ENCODE peak calls at places on chromosome 7, in nine cellular contexts. I, N, J, H, Q, C, K, U and W are unnamed samples.

GRCh38 chr7:154911862-154912261 is 91.1 kb downstream of the PAXIP1 start:
- DNase-seq in J (no peak), Q (no peak), I (no peak), N (no peak), H (no peak), C (no peak), K (no peak), U (no peak), W (no peak)

GRCh38 chr7:7438851-7439250 is 96.8 kb downstream of the COL28A1 start:
- DNase-seq in K (no peak), C (no peak), H (no peak), N (no peak), I (no peak), Q (peak), J (no peak), U (no peak), W (no peak)

GRCh38 chr7:26646666-26647065 is 217.7 kb downstream of the SKAP2 start:
- DNase-seq in J (no peak), N (no peak), I (no peak), C (no peak), H (no peak), K (no peak), U (no peak), Q (no peak), W (no peak)

GRCh38 chr7:153433223-153433622 is 619.0 kb upstream of the DPP6 start:
- DNase-seq in H (no peak), Q (no peak), J (no peak), U (no peak), I (no peak), K (no peak), N (no peak), C (no peak), W (no peak)

GRCh38 chr7:133339772-133340171 is 86.9 kb downstream of the EXOC4 start:
- DNase-seq in N (no peak), Q (no peak), K (no peak), C (no peak), U (no peak), J (no peak), I (no peak), H (no peak), W (no peak)

GRCh38 chr7:151408839-151409554 is 841 bp downstream of the WDR86 start:
- DNase-seq in K (no peak), C (no peak), N (no peak), I (no peak), Q (no peak), U (no peak), J (peak), H (no peak), W (no peak)

GRCh38 chr7:1943933-1944618 is 274.0 kb downstream of the ELFN1 start:
- DNase-seq in C (no peak), I (no peak), H (no peak), U (no peak), K (no peak), Q (no peak), N (no peak), J (no peak), W (no peak)

GRCh38 chr7:34849163-34849960 is 187.9 kb downstream of the DPY19L1 start:
- DNase-seq in J (no peak), H (no peak), N (no peak), Q (peak), I (no peak), C (no peak), U (no peak), K (no peak), W (no peak)

GRCh38 chr7:64485623-64486022 is 77.2 kb downstream of the ZNF680 start:
- DNase-seq in J (no peak), N (no peak), Q (no peak), C (no peak), K (no peak), I (no peak), U (no peak), H (no peak), W (no peak)

GRCh38 chr7:90298145-90299038 is 22.7 kb downstream of the FAM237B start:
- DNase-seq in C (no peak), J (no peak), N (peak), H (no peak), Q (peak), I (no peak), K (peak), U (no peak), W (no peak)

DNA sequence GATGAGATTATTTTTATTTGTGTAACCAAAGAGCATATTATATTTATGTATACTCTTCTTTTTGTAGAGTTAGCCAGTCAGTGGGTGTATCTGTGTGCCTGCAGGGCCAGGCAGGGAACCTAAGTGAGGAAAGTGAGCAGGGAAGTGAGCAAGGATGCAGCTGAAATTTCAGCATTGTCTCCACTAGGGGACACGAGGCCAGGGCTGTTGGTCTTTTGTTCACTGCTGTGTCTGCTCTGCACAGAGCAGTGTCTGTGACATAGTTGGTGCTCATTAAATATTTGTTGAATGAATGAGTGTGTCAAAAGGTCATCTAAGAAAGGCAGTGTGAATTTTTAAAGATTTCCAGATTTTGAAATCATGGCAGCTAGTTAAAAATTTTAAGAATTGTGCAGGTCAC is 51.8 kb downstream of the SUGCT start:
- DNase-seq in Q (peak), C (no peak), H (no peak), U (no peak), N (no peak), K (no peak), I (no peak), J (no peak), W (no peak)
- TF ChIP-seq CTCF in Q (no peak), C (no peak), H (no peak), U (no peak), N (no peak), K (no peak), I (no peak), J (no peak), W (no peak)

GRCh38 chr7:92200791-92201190 is 21.8 kb upstream of the LRRD1 start:
- DNase-seq in U (no peak), N (no peak), J (no peak), I (no peak), C (no peak), Q (no peak), H (no peak), K (no peak), W (no peak)
- TF ChIP-seq CTCF in U (no peak), N (no peak), J (no peak), I (no peak), C (no peak), Q (no peak), H (no peak), K (no peak), W (peak)

GRCh38 chr7:268991-269390 is 21.0 kb upstream of the FOXL3 start:
- DNase-seq in K (no peak), J (no peak), I (no peak), H (no peak), Q (no peak), N (no peak), U (no peak), C (no peak), W (no peak)

GRCh38 chr7:265192-265997 is 24.6 kb upstream of the FOXL3 start:
- DNase-seq in K (no peak), U (no peak), I (no peak), N (no peak), Q (no peak), C (no peak), J (no peak), H (no peak), W (no peak)

GRCh38 chr7:264541-265191 is 25.3 kb upstream of the FOXL3 start:
- DNase-seq in I (peak), K (no peak), C (no peak), J (no peak), N (no peak), Q (peak), H (no peak), U (peak), W (no peak)

GRCh38 chr7:265998-266850 is 23.7 kb upstream of the FOXL3 start:
- DNase-seq in U (peak), J (no peak), I (no peak), H (no peak), C (no peak), K (no peak), Q (no peak), N (no peak), W (no peak)

GRCh38 chr7:266851-267840 is 22.8 kb upstream of the FOXL3 start:
- DNase-seq in H (no peak), I (peak), K (no peak), Q (no peak), C (no peak), U (peak), J (no peak), N (no peak), W (no peak)
- TF ChIP-seq CTCF in H (peak), I (peak), K (no peak), Q (no peak), C (no peak), U (peak), J (no peak), N (no peak), W (no peak)

GRCh38 chr7:74253975-74254857 is at the start of gene RFC2:
- DNase-seq in N (peak), J (peak), K (peak), U (peak), H (peak), C (peak), I (peak), Q (peak), W (peak)
- TF ChIP-seq CTCF in N (no peak), J (peak), K (no peak), U (no peak), H (no peak), C (no peak), I (no peak), Q (no peak), W (no peak)

DNA sequence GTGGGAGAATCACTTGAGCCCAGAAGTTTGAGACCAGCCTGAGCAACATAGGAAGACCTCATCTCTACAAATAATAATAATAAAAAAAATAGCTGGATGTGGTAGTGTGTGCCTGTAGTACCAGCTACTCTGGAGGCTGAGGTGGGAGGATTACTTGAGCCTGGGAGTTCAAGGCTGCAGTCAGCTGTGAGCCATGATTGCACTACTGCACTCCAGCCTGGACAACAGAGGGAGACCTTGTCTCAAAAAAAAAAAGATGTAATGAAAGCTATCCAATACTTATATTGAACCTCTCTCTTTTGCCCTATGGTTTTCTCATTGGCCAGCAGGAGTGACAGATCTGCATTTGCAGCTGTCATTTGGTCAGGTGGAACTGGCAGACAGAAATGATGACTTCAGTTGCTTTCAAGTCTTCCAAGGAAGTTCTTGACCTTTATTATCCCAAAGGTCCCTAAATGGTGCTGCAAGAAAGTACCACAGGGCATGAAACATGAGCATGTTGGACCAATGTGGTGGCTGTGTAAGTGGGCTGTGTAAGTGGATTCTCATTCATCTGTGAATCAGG is 99.4 kb downstream of the CALD1 start:
- DNase-seq in N (no peak), I (no peak), K (no peak), Q (no peak), C (no peak), J (no peak), U (no peak), H (no peak), W (no peak)
- TF ChIP-seq CTCF in N (no peak), I (no peak), K (peak), Q (no peak), C (no peak), J (no peak), U (no peak), H (no peak), W (peak)

GRCh38 chr7:95481768-95482167 is 4.0 kb upstream of the ASB4 start:
- DNase-seq in U (no peak), C (no peak), K (no peak), J (no peak), N (no peak), H (no peak), I (no peak), Q (no peak), W (no peak)

GRCh38 chr7:95476904-95477594 is 8.7 kb upstream of the ASB4 start:
- DNase-seq in H (no peak), Q (peak), J (peak), I (peak), U (peak), K (peak), C (peak), N (peak), W (no peak)

GRCh38 chr7:95476072-95476845 is 9.5 kb upstream of the ASB4 start:
- DNase-seq in Q (peak), J (no peak), N (no peak), H (no peak), I (no peak), C (no peak), K (no peak), U (no peak), W (no peak)

GRCh38 chr7:95479992-95480624 is 5.6 kb upstream of the ASB4 start:
- DNase-seq in I (no peak), U (no peak), H (no peak), J (no peak), Q (no peak), K (no peak), C (no peak), N (no peak), W (no peak)

GRCh38 chr7:95478139-95479037 is 7.4 kb upstream of the ASB4 start:
- DNase-seq in H (no peak), J (peak), Q (peak), K (no peak), U (no peak), C (no peak), N (no peak), I (peak), W (no peak)
- TF ChIP-seq CTCF in H (peak), J (no peak), Q (peak), K (no peak), U (no peak), C (no peak), N (no peak), I (no peak), W (no peak)

GRCh38 chr7:42224391-42225003 is 12.5 kb downstream of the GLI3 start:
- DNase-seq in H (no peak), U (no peak), C (no peak), J (peak), N (no peak), I (no peak), K (no peak), Q (no peak), W (no peak)
- TF ChIP-seq CTCF in H (peak), U (no peak), C (no peak), J (no peak), N (no peak), I (no peak), K (no peak), Q (no peak), W (peak)